ENCODE peak calls at places on chromosomes 6 and 20, in six cellular contexts. G is Right ventricle myocardium superior; X is Right ventricle myocardium inferior; P is RWPE2; O is Panc1; N is activated CD8-positive, alpha-beta memory T cell treated with anti-CD3 and anti-CD28 coated beads, Interleukin-2, amount 10 ng/mL, durations not matched to agents 7 days and 5 days. V is an unnamed sample.

GRCh38 chr6:46756469-46757205 is 9.9 kb downstream of the ANKRD66 start:
- ATAC-seq in O (no peak), X (peak), N (no peak), G (peak), P (peak), V (no peak)

GRCh38 chr20:2221933-2222332 is 73.9 kb upstream of the TGM3 start:
- ATAC-seq in O (no peak), X (no peak), G (no peak), N (no peak), P (no peak), V (no peak)

GRCh38 chr6:134584809-134585528 is 267.1 kb upstream of the SGK1 start:
- ATAC-seq in O (no peak), X (no peak), G (no peak), P (no peak), N (no peak), V (no peak)

GRCh38 chr20:34458631-34459030 is 57.6 kb upstream of the DYNLRB1 start:
- ATAC-seq in G (no peak), X (no peak), P (peak), N (no peak), O (no peak), V (no peak)

GRCh38 chr20:59455392-59456341 is 148.7 kb upstream of the PHACTR3 start:
- ATAC-seq in P (peak), N (no peak), G (peak), O (peak), X (peak), V (no peak)

GRCh38 chr6:137166247-137167098 is 7.0 kb downstream of the IL22RA2 start:
- ATAC-seq in N (no peak), O (no peak), G (peak), X (peak), P (no peak), V (no peak)

GRCh38 chr20:64037199-64037497 is 1.2 kb downstream of the C20orf204 start:
- ATAC-seq in G (no peak), P (no peak), X (no peak), N (no peak), O (no peak), V (no peak)

GRCh38 chr6:46302816-46303215 is 132.0 kb upstream of the ENPP5 start:
- ATAC-seq in O (no peak), P (no peak), N (no peak), X (no peak), G (no peak), V (peak)

GRCh38 chr20:60123652-60124051 is 165.4 kb downstream of the CDH26 start:
- ATAC-seq in X (no peak), G (no peak), O (no peak), N (no peak), P (peak), V (no peak)

GRCh38 chr6:33183071-33183683 is 9.1 kb downstream of the COL11A2 start:
- ATAC-seq in O (no peak), G (no peak), X (no peak), N (peak), P (no peak), V (peak)

V was measured in activated T-helper 17 cell treated with anti-CD3 and anti-CD28 coated beads, Interleukin-2, amount 50 U/mL, for 72 hours.